ENCODE peak calls at places on chromosomes 16 and 17, in five cellular contexts. R, P, E, D and F are unnamed samples.

GRCh38 chr17:17412331-17412730 is 64.5 kb upstream of the MED9 start:
- DNase-seq in R (no peak), P (no peak), E (peak), D (no peak), F (peak)

GRCh38 chr17:28170771-28171170 is 128.3 kb downstream of the NLK start:
- DNase-seq in R (no peak), P (no peak), E (no peak), D (no peak), F (no peak)

GRCh38 chr17:61395409-61395982 is 4.1 kb upstream of the TBX2 start:
- DNase-seq in R (no peak), P (no peak), E (no peak), D (no peak), F (no peak)

GRCh38 chr16:4477966-4478365 is 1.8 kb downstream of the HMOX2 start:
- DNase-seq in R (no peak), P (no peak), E (no peak), D (no peak), F (no peak)

GRCh38 chr16:87201052-87201451 is 116.1 kb downstream of the C16orf95 start:
- DNase-seq in R (no peak), P (peak), E (peak), D (peak), F (peak)

GRCh38 chr17:40415390-40415789 is 2.3 kb downstream of the TOP2A start:
- DNase-seq in R (no peak), P (no peak), E (no peak), D (peak), F (no peak)

GRCh38 chr16:73048292-73049050 is 543 bp upstream of the ZFHX3 start:
- DNase-seq in R (no peak), P (peak), E (peak), D (no peak), F (peak)

GRCh38 chr16:11562941-11563340 is 23.8 kb downstream of the LITAF start:
- DNase-seq in R (no peak), P (no peak), E (peak), D (no peak), F (no peak)

GRCh38 chr17:36721560-36722120 is 120.3 kb downstream of the MRM1 start:
- DNase-seq in R (no peak), P (no peak), E (no peak), D (no peak), F (no peak)

GRCh38 chr17:47621293-47622178 is 28.2 kb upstream of the KPNB1 start:
- DNase-seq in R (no peak), P (peak), E (no peak), D (no peak), F (peak)

GRCh38 chr16:50467943-50468748 is 80.0 kb upstream of the NKD1 start:
- DNase-seq in R (no peak), P (peak), E (peak), D (peak), F (peak)

GRCh38 chr16:1708768-1709180 is 2.8 kb downstream of the MAPK8IP3 start:
- DNase-seq in R (no peak), P (no peak), E (no peak), D (peak), F (no peak)

GRCh38 chr16:50371936-50372595 is 3.3 kb upstream of the BRD7 start:
- DNase-seq in R (no peak), P (peak), E (peak), D (no peak), F (no peak)

GRCh38 chr17:79224903-79225302 is 150.3 kb downstream of the ENGASE start:
- DNase-seq in R (no peak), P (no peak), E (no peak), D (no peak), F (no peak)

GRCh38 chr17:7250655-7251329 is 742 bp downstream of the CTDNEP1 start:
- DNase-seq in R (no peak), P (no peak), E (no peak), D (peak), F (no peak)

GRCh38 chr17:43702636-43703035 is 40.9 kb upstream of the MEOX1 start:
- DNase-seq in R (no peak), P (no peak), E (no peak), D (peak), F (no peak)

GRCh38 chr17:7513850-7514419 is 29.8 kb downstream of the POLR2A start:
- DNase-seq in R (no peak), P (no peak), E (no peak), D (no peak), F (no peak)

GRCh38 chr17:42323268-42323773 is 35.0 kb downstream of the STAT5A start:
- DNase-seq in R (no peak), P (no peak), E (no peak), D (no peak), F (no peak)

GRCh38 chr16:80260906-80261311 is 279.9 kb upstream of the DYNLRB2 start:
- DNase-seq in R (no peak), P (no peak), E (no peak), D (no peak), F (no peak)

GRCh38 chr17:59155439-59156177 is at the start of gene PRR11:
- DNase-seq in R (peak), P (peak), E (peak), D (no peak), F (peak)

GRCh38 chr16:24418729-24419128 is 120.6 kb upstream of the RBBP6 start:
- DNase-seq in R (no peak), P (no peak), E (no peak), D (no peak), F (no peak)

GRCh38 chr17:67546578-67547527 is 169.8 kb downstream of the PITPNC1 start:
- DNase-seq in R (no peak), P (peak), E (peak), D (no peak), F (peak)

GRCh38 chr16:48244863-48245195 is 729 bp downstream of the LONP2 start:
- DNase-seq in R (no peak), P (no peak), E (no peak), D (no peak), F (no peak)

GRCh38 chr16:68234188-68235104 is 1.5 kb downstream of the ESRP2 start:
- DNase-seq in R (no peak), P (peak), E (peak), D (peak), F (peak)

GRCh38 chr17:69326302-69327059 is 452 bp downstream of the ABCA5 start:
- DNase-seq in R (no peak), P (no peak), E (no peak), D (peak), F (no peak)